ENCODE peak calls at places on chromosome 7, in ten cellular contexts. X is mammary epithelial cell, K is colonic mucosa, I is tibial artery, F is body of pancreas, G is MM.1S, Y is ovary, U is fibroblast of mammary gland, V is left ventricle myocardium inferior, Q is fibroblast of pulmonary artery. R is an unnamed sample.

GRCh38 chr7:134075799-134076198 is 51.3 kb upstream of the LRGUK start:
- DNase-seq in Q (no peak), V (no peak), K (no peak), F (no peak), U (no peak), Y (no peak), G (no peak), I (no peak), X (no peak), R (no peak)

GRCh38 chr7:129351320-129351719 is 82.9 kb upstream of the STRIP2 start:
- DNase-seq in Q (peak; percentile 57), X (peak; percentile 18), F (no peak), I (no peak), K (no peak), G (peak; percentile 25), V (no peak), U (peak; percentile 11), Y (no peak), R (no peak)

GRCh38 chr7:22480523-22481075 is 19.4 kb downstream of the STEAP1B start:
- DNase-seq in G (no peak), Y (no peak), U (no peak), K (no peak), I (no peak), V (no peak), F (no peak), Q (no peak), X (peak; percentile 5), R (no peak)

GRCh38 chr7:30717181-30717580 is 34.8 kb upstream of the INMT start:
- DNase-seq in I (no peak), G (no peak), V (no peak), Y (no peak), K (no peak), X (peak; percentile 50), U (peak; percentile 43), F (no peak), Q (peak; percentile 8), R (no peak)

GRCh38 chr7:22586101-22586805 is 86.3 kb upstream of the STEAP1B start:
- DNase-seq in Q (no peak), I (no peak), V (no peak), Y (no peak), G (no peak), U (no peak), F (no peak), K (no peak), X (no peak), R (no peak)

GRCh38 chr7:98399903-98400537 is 870 bp downstream of the BAIAP2L1 start:
- DNase-seq in Y (no peak), F (peak; percentile 7), X (peak; percentile 31), V (no peak), Q (peak; percentile 24), I (no peak), U (no peak), G (no peak), K (no peak), R (no peak)

GRCh38 chr7:98192781-98193457 is 18.3 kb upstream of the BHLHA15 start:
- DNase-seq in X (no peak), I (no peak), G (no peak), Y (no peak), V (no peak), Q (peak; percentile 4), U (peak; percentile 36), K (peak; percentile 10), F (no peak), R (no peak)

GRCh38 chr7:4712371-4713182 is 30.5 kb downstream of the FOXK1 start:
- DNase-seq in U (peak; percentile 78), I (no peak), K (peak; percentile 35), G (no peak), V (no peak), Q (no peak), Y (no peak), F (peak; percentile 27), X (no peak), R (peak; percentile 31)

GRCh38 chr7:85765698-85766298 is 578.9 kb upstream of the SEMA3D start:
- DNase-seq in V (no peak), F (no peak), Q (no peak), K (peak; percentile 34), G (no peak), X (no peak), I (no peak), Y (no peak), U (no peak), R (no peak)

GRCh38 chr7:42733040-42733439 is 178.8 kb downstream of the C7orf25 start:
- DNase-seq in V (no peak), F (no peak), Y (no peak), I (no peak), X (no peak), K (no peak), G (no peak), Q (no peak), U (no peak), R (no peak)

GRCh38 chr7:88789480-88790064 is 6.0 kb downstream of the TEX47 start:
- DNase-seq in U (peak; percentile 33), G (peak; percentile 60), F (no peak), K (no peak), Q (peak; percentile 46), X (peak; percentile 11), V (no peak), I (no peak), Y (no peak), R (no peak)

GRCh38 chr7:22205631-22206030 is 151.3 kb downstream of the RAPGEF5 start:
- DNase-seq in Y (no peak), V (no peak), F (no peak), X (no peak), I (no peak), Q (no peak), U (no peak), K (no peak), G (no peak), R (no peak)

GRCh38 chr7:12653127-12653917 is 34.1 kb upstream of the ARL4A start:
- DNase-seq in V (no peak), X (no peak), G (no peak), F (no peak), K (no peak), Y (no peak), Q (peak; percentile 23), U (peak; percentile 56), I (no peak), R (no peak)

GRCh38 chr7:11570205-11570604 is 261.8 kb downstream of the THSD7A start:
- DNase-seq in G (no peak), X (no peak), I (no peak), K (no peak), Q (no peak), U (no peak), V (no peak), Y (no peak), F (no peak), R (no peak)

GRCh38 chr7:22319424-22320403 is 37.2 kb downstream of the RAPGEF5 start:
- DNase-seq in V (no peak), K (no peak), X (no peak), U (no peak), F (no peak), Y (no peak), G (no peak), Q (no peak), I (no peak), R (no peak)

GRCh38 chr7:67907792-67908191 is 911.2 kb downstream of the TYW1 start:
- DNase-seq in Q (no peak), X (no peak), U (no peak), G (no peak), K (no peak), F (no peak), V (no peak), Y (no peak), I (no peak), R (no peak)
- TF ChIP-seq CTCF in Q (no peak), X (no peak), U (no peak), G (no peak), K (no peak), F (no peak), V (no peak), Y (no peak), I (no peak), R (no peak)

DNA sequence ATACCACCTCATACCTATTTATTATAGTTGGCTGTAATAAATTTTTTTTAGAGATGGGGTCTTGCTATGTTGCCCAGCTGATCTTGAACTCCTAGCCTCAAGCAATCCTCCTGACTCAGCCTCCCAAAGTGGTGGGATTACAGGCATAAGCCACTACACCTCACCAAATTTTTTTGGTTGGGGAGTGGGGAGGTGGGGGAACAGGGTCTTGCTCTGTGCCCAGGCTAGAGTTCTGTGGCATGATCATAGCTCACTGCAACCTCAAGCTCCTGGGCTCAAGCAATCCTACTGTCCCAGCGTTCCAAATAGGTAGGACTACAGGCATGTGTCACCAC is 3.9 kb upstream of the OGDH start:
- DNase-seq in X (no peak), G (no peak), K (no peak), F (no peak), Y (no peak), V (no peak), I (no peak), Q (no peak), U (no peak), R (no peak)
- TF ChIP-seq CTCF in X (no peak), G (no peak), K (no peak), F (no peak), Y (no peak), V (no peak), I (no peak), Q (no peak), U (no peak), R (no peak)

GRCh38 chr7:90596745-90597526 is 815 bp downstream of the CDK14 start:
- DNase-seq in Y (no peak), F (no peak), I (no peak), Q (peak; percentile 58), X (peak; percentile 57), V (no peak), G (no peak), K (no peak), U (peak; percentile 47), R (no peak)
- TF ChIP-seq CTCF in Y (no peak), F (no peak), I (no peak), Q (no peak), X (no peak), V (no peak), G (no peak), K (no peak), U (no peak), R (no peak)

GRCh38 chr7:45939574-45939973 is 18.5 kb upstream of the IGFBP3 start:
- DNase-seq in K (no peak), Q (no peak), Y (no peak), U (no peak), G (no peak), I (no peak), V (no peak), X (no peak), F (no peak), R (no peak)

GRCh38 chr7:45940939-45941338 is 19.9 kb upstream of the IGFBP3 start:
- DNase-seq in Y (no peak), F (no peak), U (no peak), I (no peak), V (no peak), K (no peak), G (no peak), Q (no peak), X (no peak), R (no peak)

GRCh38 chr7:45937301-45937700 is 16.2 kb upstream of the IGFBP3 start:
- DNase-seq in Q (no peak), F (no peak), K (no peak), V (no peak), I (no peak), Y (no peak), G (no peak), U (no peak), X (no peak), R (no peak)

GRCh38 chr7:45937862-45938261 is 16.8 kb upstream of the IGFBP3 start:
- DNase-seq in K (no peak), Y (no peak), U (no peak), X (no peak), F (no peak), I (no peak), G (no peak), V (no peak), Q (no peak), R (no peak)

GRCh38 chr7:45938626-45939302 is 17.7 kb upstream of the IGFBP3 start:
- DNase-seq in Q (no peak), U (no peak), X (no peak), G (peak; percentile 75), F (no peak), K (no peak), V (no peak), I (no peak), Y (no peak), R (no peak)
- TF ChIP-seq CTCF in Q (peak; percentile 3), U (no peak), X (no peak), G (peak; percentile 73), F (peak; percentile 12), K (no peak), V (no peak), I (no peak), Y (no peak), R (no peak)

R was measured in activated CD8-positive, alpha-beta T cell treated with anti-CD3 and anti-CD28 coated beads for 36 hours.